ENCODE peak calls at places on chromosomes 1 and 21, in ten cellular contexts. Q is BE2C; S is CD4-positive, alpha-beta memory T cell; E is H9; C is brain microvascular endothelial cell; T is endothelial cell of umbilical vein; H is H7; D is IMR-90; Y is sigmoid colon; F is adrenal gland. P is an unnamed sample. For H3K27me3, the result is how much of the 10 kb centered on the place peaks cover.

GRCh38 chr1:151309851-151310323 is 17.3 kb downstream of the PI4KB start:
- DNase-seq in Q (peak), T (no peak), H (peak), Y (peak), S (no peak), D (peak), C (peak), E (peak), F (no peak), P (no peak)

GRCh38 chr21:40681164-40681859 is 165.6 kb downstream of the DSCAM start:
- DNase-seq in F (no peak), T (no peak), D (no peak), H (peak), Q (no peak), E (no peak), Y (no peak), S (no peak), C (no peak), P (no peak)

GRCh38 chr1:111628153-111628552 is 8.6 kb downstream of the RAP1A start:
- DNase-seq in Q (no peak), Y (no peak), S (no peak), C (no peak), H (no peak), D (no peak), E (no peak), T (no peak), F (no peak), P (no peak)

GRCh38 chr1:203913045-203913444 is 51.6 kb downstream of the SNRPE start:
- DNase-seq in Q (no peak), C (no peak), H (no peak), Y (no peak), F (no peak), D (no peak), S (no peak), T (no peak), E (no peak), P (no peak)

GRCh38 chr1:183180634-183181056 is 5.4 kb upstream of the LAMC2 start:
- DNase-seq in E (no peak), D (peak), H (no peak), Y (no peak), Q (no peak), F (no peak), C (peak), S (no peak), T (peak), P (peak)

GRCh38 chr1:55937840-55938375 is 641.5 kb downstream of the PLPP3 start:
- DNase-seq in S (no peak), C (no peak), E (no peak), H (no peak), D (no peak), Y (no peak), Q (no peak), T (no peak), F (no peak), P (no peak)

GRCh38 chr1:3609769-3610157 is 1.5 kb downstream of the MEGF6 start:
- DNase-seq in Q (no peak), Y (no peak), F (no peak), S (no peak), D (no peak), C (no peak), E (no peak), H (peak), T (no peak), P (no peak)

GRCh38 chr1:44537538-44537937 is 132.5 kb downstream of the RNF220 start:
- DNase-seq in S (no peak), T (no peak), F (no peak), Y (no peak), H (no peak), Q (no peak), D (no peak), E (no peak), C (no peak), P (no peak)

DNA sequence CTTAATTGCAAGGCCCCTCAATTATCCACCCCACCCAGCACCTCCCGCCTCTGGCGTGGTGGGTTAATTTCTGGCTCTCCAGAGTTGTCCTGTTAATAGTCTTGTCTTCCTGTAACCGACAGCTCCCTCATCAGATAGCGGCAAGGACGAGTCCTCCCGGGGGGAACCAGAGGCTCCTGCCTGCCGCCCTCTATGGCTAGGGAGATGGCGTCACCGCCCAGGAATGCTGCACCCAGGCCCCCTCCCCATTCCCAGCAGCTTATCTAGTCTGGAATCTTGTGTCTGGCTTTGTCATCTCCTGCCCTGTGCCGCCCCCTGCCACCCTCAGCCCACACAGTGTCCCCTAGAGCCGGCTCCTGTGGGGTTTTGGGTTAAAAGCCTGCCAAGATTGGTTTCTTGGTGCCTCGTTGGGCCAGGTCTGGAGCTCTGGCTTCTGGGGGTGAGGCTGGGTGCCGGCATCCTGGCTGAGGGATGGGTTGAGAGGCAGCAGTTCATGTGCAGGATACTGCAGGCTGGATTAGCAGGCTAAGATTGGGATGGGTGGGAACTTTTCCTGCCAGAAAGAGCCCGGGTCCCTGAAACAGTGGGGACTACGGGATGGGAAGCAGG is 48.8 kb downstream of the EDN2 start:
- DNase-seq in T (no peak), C (peak), H (peak), F (no peak), E (peak), Q (peak), S (no peak), D (no peak), Y (no peak), P (no peak)
- H3K27me3 ChIP-seq in T (under half), C (under half), H (under half), F (under half), E (under half), Q (under half), S (under half), D (under half), Y (under half), P (under half)

GRCh38 chr21:45910548-45911221 is 70.9 kb upstream of the COL6A1 start:
- DNase-seq in D (no peak), H (no peak), Q (peak), C (no peak), T (no peak), E (no peak), S (no peak), Y (peak), F (no peak), P (no peak)
- H3K27me3 ChIP-seq in D (under half), H (under half), Q (under half), C (under half), T (under half), E (under half), S (under half), Y (under half), F (under half), P (under half)

DNA sequence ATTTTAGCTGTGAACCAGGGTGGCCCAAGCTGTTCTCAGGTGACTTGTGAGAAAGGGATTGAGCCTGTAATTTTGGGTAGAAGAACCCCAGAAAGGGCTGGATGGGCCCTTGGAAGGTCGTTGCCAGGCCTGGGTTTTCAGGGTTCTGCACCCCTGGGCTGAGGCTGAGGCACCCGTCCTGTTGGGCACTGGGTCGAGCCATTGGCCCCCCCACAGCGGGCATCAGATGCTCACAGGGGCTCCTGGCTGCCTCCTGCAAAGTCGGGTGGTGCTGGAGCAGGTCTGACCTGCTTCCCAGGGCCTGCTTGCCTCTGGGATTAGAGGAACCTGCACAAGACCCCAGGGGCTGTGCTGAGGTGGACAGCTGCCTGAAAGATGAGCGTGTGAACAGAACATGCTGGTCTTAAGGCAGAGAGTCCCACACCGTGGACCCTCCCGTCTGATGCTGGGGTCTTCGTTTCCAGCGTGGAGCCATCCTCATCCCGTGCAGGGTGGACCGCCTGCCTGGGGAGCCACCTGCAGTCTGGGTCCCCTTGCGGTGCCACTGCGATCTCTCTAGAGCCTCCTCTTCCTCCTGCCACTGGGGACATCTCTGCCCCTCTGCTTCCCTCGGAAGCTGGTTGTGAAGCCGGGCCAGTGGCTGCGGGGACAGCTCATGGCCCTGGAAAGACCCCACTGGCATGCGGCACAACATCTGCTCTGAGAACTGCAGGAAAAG is 1.7 kb upstream of the TRPM2 start:
- DNase-seq in S (no peak), D (no peak), Y (no peak), E (no peak), H (peak), Q (no peak), T (no peak), C (no peak), F (no peak), P (no peak)
- H3K27me3 ChIP-seq in S (under half), D (half or more), Y (under half), E (under half), H (under half), Q (under half), T (under half), C (under half), F (under half), P (under half)

DNA sequence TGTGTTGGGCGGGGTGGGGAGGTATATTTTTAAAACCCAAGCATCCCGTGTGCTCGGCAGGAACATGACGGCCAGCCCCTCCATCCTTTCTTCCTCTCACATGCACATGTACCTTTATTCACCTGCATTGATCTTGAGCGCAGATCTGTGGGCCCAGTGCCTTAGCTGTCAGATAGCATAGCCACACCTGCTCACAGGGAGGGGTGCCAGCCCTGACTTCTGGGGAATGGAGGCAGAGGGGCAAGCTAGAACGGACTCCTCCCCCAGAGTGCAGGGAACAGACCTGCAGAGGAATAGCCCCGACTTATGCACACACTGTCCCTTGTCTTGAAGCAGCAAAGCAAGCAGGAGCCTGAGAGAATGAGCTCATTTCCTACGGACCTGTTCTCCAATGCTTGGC is 56.1 kb downstream of the DESI2 start:
- DNase-seq in C (no peak), D (no peak), E (no peak), Q (no peak), T (no peak), S (no peak), Y (no peak), H (peak), F (no peak), P (no peak)
- H3K27me3 ChIP-seq in C (under half), D (under half), E (under half), Q (under half), T (under half), S (under half), Y (under half), H (under half), F (under half), P (under half)

DNA sequence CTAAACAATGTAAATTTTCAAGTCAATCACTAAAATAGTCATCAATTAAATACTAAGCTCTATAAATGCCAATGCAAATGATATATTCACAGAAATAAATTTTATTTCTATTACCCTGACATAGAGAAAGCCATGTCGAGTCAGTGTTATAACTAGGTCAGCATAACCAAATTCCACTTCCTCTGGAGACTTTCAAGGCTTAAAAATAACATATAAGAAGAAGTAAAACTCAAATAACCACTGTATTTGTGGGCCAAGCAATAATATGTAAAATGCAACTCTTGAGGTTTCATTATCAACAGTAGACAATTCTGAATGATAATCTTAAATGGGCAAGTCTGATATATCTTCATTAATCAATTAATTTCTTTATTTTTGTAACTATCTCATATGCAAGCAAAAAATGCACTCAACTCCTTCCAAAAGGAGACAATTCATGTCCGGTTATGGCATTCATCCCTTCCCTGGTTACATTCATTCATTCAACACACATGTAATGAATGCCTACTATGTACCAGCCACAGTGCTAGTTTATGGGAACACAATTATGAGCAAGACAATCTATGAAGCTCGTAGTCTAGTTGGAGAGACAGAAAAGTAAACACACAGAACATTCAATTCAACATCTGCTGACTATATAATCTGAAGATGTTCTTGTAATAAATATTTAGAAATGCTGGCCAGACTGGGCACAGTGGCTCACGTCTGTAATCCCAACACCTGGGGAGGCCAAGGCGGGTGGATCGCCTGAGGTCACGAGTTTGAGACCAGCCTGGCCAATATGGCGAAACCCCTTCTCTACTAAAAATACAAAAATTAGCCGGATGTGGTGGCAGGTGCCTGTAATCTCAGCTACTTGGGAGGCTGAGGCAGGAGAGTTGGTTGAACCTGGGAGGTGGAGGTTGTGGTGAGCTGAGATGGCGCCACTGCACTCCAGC is 37.1 kb upstream of the CAP1 start:
- DNase-seq in H (no peak), E (no peak), S (no peak), C (no peak), Y (no peak), F (no peak), D (no peak), T (no peak), Q (no peak), P (peak)
- H3K27me3 ChIP-seq in H (under half), E (under half), S (under half), C (under half), Y (under half), F (under half), D (under half), T (under half), Q (under half), P (under half)

GRCh38 chr1:236950365-236950764 is 53.9 kb downstream of the MT1HL1 start:
- DNase-seq in E (no peak), H (no peak), T (no peak), C (no peak), Q (no peak), F (no peak), Y (no peak), D (no peak), S (no peak), P (no peak)
- H3K27me3 ChIP-seq in E (under half), H (under half), T (under half), C (under half), Q (under half), F (under half), Y (under half), D (under half), S (under half), P (under half)

GRCh38 chr21:43733060-43733459 is 14.1 kb downstream of the PDXK start:
- DNase-seq in F (no peak), C (no peak), H (no peak), Y (no peak), T (no peak), S (peak), Q (no peak), D (no peak), E (no peak), P (no peak)

GRCh38 chr21:43734830-43735229 is 15.9 kb downstream of the PDXK start:
- DNase-seq in Y (peak), T (no peak), H (no peak), Q (no peak), D (peak), F (no peak), S (no peak), E (no peak), C (no peak), P (no peak)

GRCh38 chr21:43733529-43734071 is 14.7 kb downstream of the PDXK start:
- DNase-seq in H (no peak), Y (no peak), E (no peak), T (no peak), C (no peak), S (peak), F (peak), D (peak), Q (no peak), P (no peak)

GRCh38 chr21:43735236-43736091 is 16.5 kb downstream of the PDXK start:
- DNase-seq in C (no peak), T (no peak), F (peak), Q (no peak), Y (peak), H (no peak), D (no peak), S (no peak), E (no peak), P (no peak)

DNA sequence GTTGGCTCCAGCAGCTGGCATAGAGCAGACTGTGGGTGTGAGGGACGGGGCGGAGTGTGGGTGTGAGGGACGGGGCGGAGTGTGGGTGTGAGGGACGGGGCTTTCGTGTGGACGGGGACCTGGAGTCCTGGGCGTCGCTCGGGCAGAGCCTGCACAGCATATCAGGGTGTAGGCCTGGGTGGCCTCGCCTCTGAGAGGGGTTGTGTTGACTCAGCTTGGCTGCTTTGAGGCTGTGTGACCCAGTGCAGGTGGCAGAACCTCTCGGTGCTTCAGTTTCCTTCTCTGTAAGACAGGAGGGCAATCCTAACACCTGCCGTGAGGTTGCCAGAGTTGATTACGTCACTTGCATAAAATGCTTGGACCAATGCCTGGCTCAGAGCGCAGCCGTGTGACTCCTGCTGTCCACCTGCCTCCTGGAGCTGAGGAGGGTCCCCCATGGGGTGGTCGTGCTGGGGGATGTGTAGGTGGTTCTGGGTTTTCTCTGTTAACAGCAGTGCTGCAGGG is 15.3 kb downstream of the PDXK start:
- DNase-seq in F (peak), Q (no peak), E (no peak), H (no peak), T (no peak), D (no peak), C (no peak), S (peak), Y (no peak), P (no peak)
- H3K27me3 ChIP-seq in F (under half), Q (under half), E (under half), H (under half), T (under half), D (under half), C (under half), S (under half), Y (under half), P (under half)

GRCh38 chr1:159468321-159468720 is 28.8 kb downstream of the OR10J1 start:
- DNase-seq in E (no peak), C (no peak), D (no peak), F (no peak), Q (no peak), Y (no peak), H (no peak), S (no peak), T (no peak), P (no peak)
- H3K27me3 ChIP-seq in E (under half), C (under half), D (under half), F (under half), Q (under half), Y (under half), H (under half), S (under half), T (under half), P (under half)